ENCODE peak calls at places on chromosomes 1 and 21, in five cellular contexts. One of them, this sample, is unnamed.

GRCh38 chr1:166814611-166815010 is 24.7 kb upstream of the POGK start:
- DNase-seq in HCT116: no peak
- DNase-seq in left ventricle myocardium inferior: no peak
- DNase-seq in CD8-positive, alpha-beta memory T cell: no peak
- DNase-seq in CD8-positive, alpha-beta T cell: no peak
- DNase-seq in this sample: no peak

GRCh38 chr1:18200136-18200717 is 92.6 kb downstream of the IGSF21 start:
- DNase-seq in left ventricle myocardium inferior: no peak
- DNase-seq in HCT116: no peak
- DNase-seq in CD8-positive, alpha-beta memory T cell: no peak
- DNase-seq in CD8-positive, alpha-beta T cell: no peak
- DNase-seq in this sample: no peak

GRCh38 chr1:204154525-204155255 is 2.8 kb upstream of the ETNK2 start:
- DNase-seq in CD8-positive, alpha-beta memory T cell: peak; percentile 28
- DNase-seq in HCT116: no peak
- DNase-seq in left ventricle myocardium inferior: no peak
- DNase-seq in CD8-positive, alpha-beta T cell: no peak
- DNase-seq in this sample: no peak

GRCh38 chr1:246724725-246725095 is 501 bp downstream of the SCCPDH start:
- DNase-seq in CD8-positive, alpha-beta memory T cell: no peak
- DNase-seq in left ventricle myocardium inferior: no peak
- DNase-seq in CD8-positive, alpha-beta T cell: no peak
- DNase-seq in HCT116: no peak
- DNase-seq in this sample: no peak

GRCh38 chr1:234591131-234591530 is 18.8 kb downstream of the IRF2BP2 start:
- DNase-seq in left ventricle myocardium inferior: no peak
- DNase-seq in HCT116: no peak
- DNase-seq in CD8-positive, alpha-beta memory T cell: no peak
- DNase-seq in CD8-positive, alpha-beta T cell: no peak
- DNase-seq in this sample: no peak

GRCh38 chr1:2376931-2377672 is 14.3 kb downstream of the MORN1 start:
- DNase-seq in CD8-positive, alpha-beta T cell: no peak
- DNase-seq in left ventricle myocardium inferior: no peak
- DNase-seq in HCT116: no peak
- DNase-seq in CD8-positive, alpha-beta memory T cell: peak; percentile 33
- DNase-seq in this sample: no peak

GRCh38 chr21:46092026-46092764 is 5.7 kb upstream of the COL6A2 start:
- DNase-seq in left ventricle myocardium inferior: peak; percentile 60
- DNase-seq in CD8-positive, alpha-beta memory T cell: no peak
- DNase-seq in HCT116: no peak
- DNase-seq in CD8-positive, alpha-beta T cell: no peak
- DNase-seq in this sample: no peak

GRCh38 chr1:74531807-74532206 is 19.4 kb upstream of the LRRC53 start:
- DNase-seq in left ventricle myocardium inferior: no peak
- DNase-seq in CD8-positive, alpha-beta memory T cell: no peak
- DNase-seq in HCT116: no peak
- DNase-seq in CD8-positive, alpha-beta T cell: no peak
- DNase-seq in this sample: no peak

GRCh38 chr1:206566976-206567375 is 45.3 kb downstream of the EIF2D start:
- DNase-seq in CD8-positive, alpha-beta T cell: no peak
- DNase-seq in left ventricle myocardium inferior: no peak
- DNase-seq in CD8-positive, alpha-beta memory T cell: no peak
- DNase-seq in HCT116: no peak
- DNase-seq in this sample: no peak

GRCh38 chr1:230122361-230123279 is 55.6 kb downstream of the GALNT2 start:
- DNase-seq in HCT116: no peak
- DNase-seq in CD8-positive, alpha-beta memory T cell: no peak
- DNase-seq in left ventricle myocardium inferior: no peak
- DNase-seq in CD8-positive, alpha-beta T cell: no peak
- DNase-seq in this sample: no peak

GRCh38 chr1:64135501-64136245 is 67.8 kb upstream of the UBE2U start:
- DNase-seq in CD8-positive, alpha-beta memory T cell: no peak
- DNase-seq in CD8-positive, alpha-beta T cell: no peak
- DNase-seq in HCT116: no peak
- DNase-seq in left ventricle myocardium inferior: no peak
- DNase-seq in this sample: no peak

GRCh38 chr21:41973427-41973831 is 19.6 kb upstream of the C2CD2 start:
- DNase-seq in CD8-positive, alpha-beta memory T cell: no peak
- DNase-seq in CD8-positive, alpha-beta T cell: no peak
- DNase-seq in left ventricle myocardium inferior: no peak
- DNase-seq in HCT116: no peak
- DNase-seq in this sample: peak; percentile 65

GRCh38 chr1:187464320-187464719 is 635.6 kb downstream of the PLA2G4A start:
- DNase-seq in CD8-positive, alpha-beta memory T cell: no peak
- DNase-seq in CD8-positive, alpha-beta T cell: no peak
- DNase-seq in HCT116: no peak
- DNase-seq in left ventricle myocardium inferior: no peak
- DNase-seq in this sample: no peak

GRCh38 chr1:187474266-187474665 is 645.5 kb downstream of the PLA2G4A start:
- DNase-seq in CD8-positive, alpha-beta T cell: no peak
- DNase-seq in CD8-positive, alpha-beta memory T cell: no peak
- DNase-seq in left ventricle myocardium inferior: no peak
- DNase-seq in HCT116: no peak
- DNase-seq in this sample: no peak

GRCh38 chr1:187471555-187471954 is 642.8 kb downstream of the PLA2G4A start:
- DNase-seq in HCT116: no peak
- DNase-seq in CD8-positive, alpha-beta T cell: no peak
- DNase-seq in left ventricle myocardium inferior: no peak
- DNase-seq in CD8-positive, alpha-beta memory T cell: no peak
- DNase-seq in this sample: no peak

GRCh38 chr1:187465441-187465840 is 636.7 kb downstream of the PLA2G4A start:
- DNase-seq in CD8-positive, alpha-beta T cell: no peak
- DNase-seq in left ventricle myocardium inferior: no peak
- DNase-seq in HCT116: no peak
- DNase-seq in CD8-positive, alpha-beta memory T cell: no peak
- DNase-seq in this sample: peak; percentile 60

GRCh38 chr1:187469836-187470235 is 641.1 kb downstream of the PLA2G4A start:
- DNase-seq in left ventricle myocardium inferior: no peak
- DNase-seq in HCT116: no peak
- DNase-seq in CD8-positive, alpha-beta memory T cell: no peak
- DNase-seq in CD8-positive, alpha-beta T cell: no peak
- DNase-seq in this sample: no peak
- H3K4me1 ChIP-seq in left ventricle myocardium inferior: no peaks in the 10 kb centered on the region
- H3K4me1 ChIP-seq in HCT116: no peaks in the 10 kb centered on the region
- H3K4me1 ChIP-seq in CD8-positive, alpha-beta memory T cell: no peaks in the 10 kb centered on the region
- H3K4me1 ChIP-seq in CD8-positive, alpha-beta T cell: no peaks in the 10 kb centered on the region
- H3K4me1 ChIP-seq in this sample: no peaks in the 10 kb centered on the region

GRCh38 chr1:30336550-30337426 is 386.6 kb downstream of the MATN1 start:
- DNase-seq in CD8-positive, alpha-beta T cell: no peak
- DNase-seq in CD8-positive, alpha-beta memory T cell: no peak
- DNase-seq in HCT116: no peak
- DNase-seq in left ventricle myocardium inferior: no peak
- DNase-seq in this sample: no peak
- H3K4me1 ChIP-seq in CD8-positive, alpha-beta T cell: no peaks in the 10 kb centered on the region
- H3K4me1 ChIP-seq in CD8-positive, alpha-beta memory T cell: no peaks in the 10 kb centered on the region
- H3K4me1 ChIP-seq in HCT116: no peaks in the 10 kb centered on the region
- H3K4me1 ChIP-seq in left ventricle myocardium inferior: no peaks in the 10 kb centered on the region
- H3K4me1 ChIP-seq in this sample: no peaks in the 10 kb centered on the region

DNA sequence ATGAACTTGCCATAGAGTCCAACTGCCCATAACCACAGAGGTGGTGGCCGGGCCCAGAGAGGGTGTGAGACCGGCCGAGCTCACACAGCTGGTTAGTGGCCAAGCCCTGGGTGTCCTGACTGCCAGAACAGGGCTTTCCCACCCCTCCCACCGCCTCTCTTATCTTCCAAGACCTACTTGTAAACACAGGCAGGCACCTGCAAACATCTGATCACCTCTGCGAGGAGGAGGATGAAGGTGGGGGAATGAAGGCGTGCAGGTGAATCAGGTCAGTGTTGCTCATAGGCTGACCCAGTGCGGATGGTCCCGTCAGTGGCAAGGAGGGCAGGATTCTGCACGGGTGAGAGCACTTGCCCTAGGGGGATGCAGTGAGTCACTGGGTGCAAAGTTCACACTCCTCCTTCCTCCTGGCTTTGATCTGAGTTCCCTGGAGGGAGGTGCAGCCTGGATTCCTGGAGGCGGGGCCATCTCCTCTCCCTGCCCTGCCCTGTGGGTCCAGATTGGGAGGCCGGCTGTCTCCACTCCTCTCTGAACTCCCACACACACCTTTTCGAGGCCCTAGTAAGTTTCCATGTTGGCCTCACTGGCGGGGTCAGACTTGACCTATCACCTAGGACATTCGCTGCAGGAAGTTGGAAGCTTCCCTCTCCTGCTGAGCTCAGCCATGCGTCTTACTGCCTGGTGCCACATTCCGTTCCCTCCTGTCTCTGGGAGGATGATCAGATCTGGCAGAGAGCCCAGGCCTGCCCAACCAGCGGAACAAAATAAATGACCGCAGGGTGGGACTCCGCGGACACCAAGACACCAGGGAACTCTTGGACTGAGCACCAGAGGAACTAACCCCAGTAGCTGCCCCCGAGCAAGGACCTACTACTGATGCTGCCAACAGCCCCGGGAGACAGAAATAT is 7.3 kb downstream of the UQCRHL start:
- DNase-seq in HCT116: peak; percentile 85
- DNase-seq in CD8-positive, alpha-beta T cell: no peak
- DNase-seq in CD8-positive, alpha-beta memory T cell: no peak
- DNase-seq in left ventricle myocardium inferior: no peak
- DNase-seq in this sample: no peak
- H3K4me1 ChIP-seq in HCT116: peaks cover 63% of the 10 kb centered on the region
- H3K4me1 ChIP-seq in CD8-positive, alpha-beta T cell: no peaks in the 10 kb centered on the region
- H3K4me1 ChIP-seq in CD8-positive, alpha-beta memory T cell: no peaks in the 10 kb centered on the region
- H3K4me1 ChIP-seq in left ventricle myocardium inferior: peaks cover 27% of the 10 kb centered on the region
- H3K4me1 ChIP-seq in this sample: peaks cover 38% of the 10 kb centered on the region

DNA sequence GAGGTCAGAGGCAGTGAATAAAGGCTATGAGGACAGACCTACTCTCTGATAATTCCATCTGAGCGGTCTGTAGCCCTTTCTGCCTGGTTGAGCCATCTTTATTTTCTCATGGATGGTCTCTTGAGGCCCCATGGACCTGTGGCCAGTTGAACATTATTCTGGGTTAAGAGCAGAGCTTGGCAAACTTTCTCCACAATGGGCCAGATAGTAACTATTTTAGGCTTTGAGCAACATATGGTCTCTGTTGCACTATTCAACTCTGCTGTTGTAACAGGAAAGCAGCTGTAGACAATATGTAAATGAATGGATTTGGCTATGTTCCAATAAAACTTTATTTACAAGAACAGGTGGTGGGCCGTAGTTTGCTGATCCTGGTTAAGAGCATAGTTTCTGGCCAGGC is 62.7 kb downstream of the KAZN start:
- DNase-seq in CD8-positive, alpha-beta T cell: no peak
- DNase-seq in CD8-positive, alpha-beta memory T cell: no peak
- DNase-seq in left ventricle myocardium inferior: no peak
- DNase-seq in HCT116: no peak
- DNase-seq in this sample: no peak
- H3K4me1 ChIP-seq in CD8-positive, alpha-beta T cell: no peaks in the 10 kb centered on the region
- H3K4me1 ChIP-seq in CD8-positive, alpha-beta memory T cell: no peaks in the 10 kb centered on the region
- H3K4me1 ChIP-seq in left ventricle myocardium inferior: no peaks in the 10 kb centered on the region
- H3K4me1 ChIP-seq in HCT116: no peaks in the 10 kb centered on the region
- H3K4me1 ChIP-seq in this sample: no peaks in the 10 kb centered on the region

GRCh38 chr1:160405331-160405877 is 5.0 kb downstream of the VANGL2 start:
- DNase-seq in CD8-positive, alpha-beta T cell: no peak
- DNase-seq in left ventricle myocardium inferior: no peak
- DNase-seq in CD8-positive, alpha-beta memory T cell: no peak
- DNase-seq in HCT116: no peak
- DNase-seq in this sample: no peak
- H3K4me1 ChIP-seq in CD8-positive, alpha-beta T cell: peaks cover 8% of the 10 kb centered on the region
- H3K4me1 ChIP-seq in left ventricle myocardium inferior: peaks cover 46% of the 10 kb centered on the region
- H3K4me1 ChIP-seq in CD8-positive, alpha-beta memory T cell: peaks cover 5% of the 10 kb centered on the region
- H3K4me1 ChIP-seq in HCT116: peaks cover 23% of the 10 kb centered on the region
- H3K4me1 ChIP-seq in this sample: no peaks in the 10 kb centered on the region

GRCh38 chr1:94282143-94282711 is 44.8 kb upstream of the ARHGAP29 start:
- DNase-seq in CD8-positive, alpha-beta memory T cell: no peak
- DNase-seq in HCT116: no peak
- DNase-seq in CD8-positive, alpha-beta T cell: no peak
- DNase-seq in left ventricle myocardium inferior: no peak
- DNase-seq in this sample: no peak
- H3K4me1 ChIP-seq in CD8-positive, alpha-beta memory T cell: no peaks in the 10 kb centered on the region
- H3K4me1 ChIP-seq in HCT116: peaks cover 57% of the 10 kb centered on the region
- H3K4me1 ChIP-seq in CD8-positive, alpha-beta T cell: no peaks in the 10 kb centered on the region
- H3K4me1 ChIP-seq in left ventricle myocardium inferior: peaks cover 12% of the 10 kb centered on the region
- H3K4me1 ChIP-seq in this sample: no peaks in the 10 kb centered on the region

DNA sequence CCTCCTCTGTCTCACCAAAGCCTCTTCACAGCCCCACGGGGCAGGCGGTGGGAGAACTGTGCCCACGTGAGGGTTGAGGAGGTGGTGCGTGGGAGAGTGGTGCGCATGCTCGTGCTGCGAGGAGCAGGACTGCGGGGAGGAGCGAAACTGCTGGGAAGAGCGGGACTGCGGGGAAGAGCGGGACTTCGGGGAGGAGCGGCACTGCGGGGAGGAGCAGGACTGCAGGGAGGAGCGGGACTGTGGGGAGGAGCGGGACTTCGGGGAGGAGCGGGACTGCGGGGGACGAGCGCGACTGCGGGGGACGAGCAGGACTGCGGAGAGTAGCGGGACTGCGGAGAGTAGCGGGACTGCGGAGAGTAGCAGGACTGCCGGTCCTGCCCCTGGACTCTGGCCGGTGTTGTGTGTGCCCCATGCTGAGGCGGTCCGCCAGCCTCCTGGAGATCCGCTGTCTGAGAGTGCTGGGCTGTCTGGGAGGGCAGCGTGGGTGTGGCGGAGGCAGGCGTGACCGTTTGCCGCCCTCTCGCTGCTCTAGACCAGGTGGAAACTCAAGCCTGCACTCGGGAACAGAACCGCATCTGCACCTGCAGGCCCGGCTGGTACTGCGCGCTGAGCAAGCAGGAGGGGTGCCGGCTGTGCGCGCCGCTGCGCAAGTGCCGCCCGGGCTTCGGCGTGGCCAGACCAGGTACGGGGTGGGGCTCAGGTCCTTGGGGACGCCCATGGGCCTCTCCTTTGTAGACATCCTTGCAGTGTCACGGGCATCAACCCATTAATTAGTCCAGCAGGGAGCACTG is 24.6 kb downstream of the TNFRSF1B start:
- DNase-seq in CD8-positive, alpha-beta T cell: no peak
- DNase-seq in left ventricle myocardium inferior: no peak
- DNase-seq in CD8-positive, alpha-beta memory T cell: no peak
- DNase-seq in HCT116: no peak
- DNase-seq in this sample: no peak
- H3K4me1 ChIP-seq in CD8-positive, alpha-beta T cell: peaks cover 4% of the 10 kb centered on the region
- H3K4me1 ChIP-seq in left ventricle myocardium inferior: peaks cover 31% of the 10 kb centered on the region
- H3K4me1 ChIP-seq in CD8-positive, alpha-beta memory T cell: peaks cover 9% of the 10 kb centered on the region
- H3K4me1 ChIP-seq in HCT116: no peaks in the 10 kb centered on the region
- H3K4me1 ChIP-seq in this sample: peaks cover 4% of the 10 kb centered on the region

DNA sequence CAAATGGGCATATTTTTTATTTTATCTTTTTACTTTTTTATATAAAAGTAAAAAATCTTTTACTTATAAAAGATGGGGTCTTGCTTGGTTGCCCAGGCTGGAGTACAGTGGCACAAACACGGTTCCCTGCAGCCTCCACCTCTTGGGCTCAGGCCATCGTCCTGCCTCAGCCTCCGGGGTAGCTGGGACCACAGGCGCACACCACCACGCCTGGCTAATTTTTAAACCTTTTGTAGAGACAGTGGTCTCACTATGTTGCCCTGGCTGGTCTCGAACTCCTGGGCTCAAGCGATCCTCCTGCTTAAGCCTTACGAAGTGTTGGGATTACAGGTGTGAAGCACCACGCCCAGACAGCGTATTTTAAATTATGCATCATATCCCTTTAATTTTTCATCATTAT is 986 bp downstream of the H6PD start:
- DNase-seq in left ventricle myocardium inferior: no peak
- DNase-seq in HCT116: no peak
- DNase-seq in CD8-positive, alpha-beta memory T cell: no peak
- DNase-seq in CD8-positive, alpha-beta T cell: no peak
- DNase-seq in this sample: no peak
- H3K4me1 ChIP-seq in left ventricle myocardium inferior: peaks cover 72% of the 10 kb centered on the region
- H3K4me1 ChIP-seq in HCT116: peaks cover 5% of the 10 kb centered on the region
- H3K4me1 ChIP-seq in CD8-positive, alpha-beta memory T cell: peaks cover 40% of the 10 kb centered on the region
- H3K4me1 ChIP-seq in CD8-positive, alpha-beta T cell: peaks cover 37% of the 10 kb centered on the region
- H3K4me1 ChIP-seq in this sample: peaks cover 51% of the 10 kb centered on the region

This sample was measured in Peyer's patch.